ENCODE peak calls at places on chromosomes 3 and 15, in four cellular contexts. B, Z, X and D are unnamed samples.

GRCh38 chr3:153162513-153163348 is 705 bp downstream of the RAP2B start:
- DNase-seq in B (peak; percentile 84), Z (peak; percentile 72), X (peak; percentile 42), D (peak; percentile 64)

GRCh38 chr3:25423780-25424179 is 4.3 kb upstream of the RARB start:
- DNase-seq in B (no peak), Z (peak; percentile 73), X (peak; percentile 77), D (no peak)

GRCh38 chr3:34361921-34362320 is 563.5 kb downstream of the PDCD6IP start:
- DNase-seq in B (no peak), Z (no peak), X (no peak), D (no peak)

GRCh38 chr3:128971421-128971820 is 22.5 kb downstream of the CFAP92 start:
- DNase-seq in B (no peak), Z (peak; percentile 76), X (no peak), D (no peak)

GRCh38 chr3:195031574-195032003 is 239.4 kb downstream of the XXYLT1 start:
- DNase-seq in B (no peak), Z (no peak), X (no peak), D (no peak)

GRCh38 chr3:8406479-8406878 is 95.1 kb upstream of the LMCD1 start:
- DNase-seq in B (no peak), Z (no peak), X (no peak), D (no peak)

GRCh38 chr3:167885277-167885676 is 149.8 kb downstream of the SERPINI1 start:
- DNase-seq in B (no peak), Z (no peak), X (no peak), D (no peak)

GRCh38 chr3:115915061-115915460 is 291.8 kb downstream of the GAP43 start:
- DNase-seq in B (no peak), Z (peak; percentile 20), X (no peak), D (no peak)

DNA sequence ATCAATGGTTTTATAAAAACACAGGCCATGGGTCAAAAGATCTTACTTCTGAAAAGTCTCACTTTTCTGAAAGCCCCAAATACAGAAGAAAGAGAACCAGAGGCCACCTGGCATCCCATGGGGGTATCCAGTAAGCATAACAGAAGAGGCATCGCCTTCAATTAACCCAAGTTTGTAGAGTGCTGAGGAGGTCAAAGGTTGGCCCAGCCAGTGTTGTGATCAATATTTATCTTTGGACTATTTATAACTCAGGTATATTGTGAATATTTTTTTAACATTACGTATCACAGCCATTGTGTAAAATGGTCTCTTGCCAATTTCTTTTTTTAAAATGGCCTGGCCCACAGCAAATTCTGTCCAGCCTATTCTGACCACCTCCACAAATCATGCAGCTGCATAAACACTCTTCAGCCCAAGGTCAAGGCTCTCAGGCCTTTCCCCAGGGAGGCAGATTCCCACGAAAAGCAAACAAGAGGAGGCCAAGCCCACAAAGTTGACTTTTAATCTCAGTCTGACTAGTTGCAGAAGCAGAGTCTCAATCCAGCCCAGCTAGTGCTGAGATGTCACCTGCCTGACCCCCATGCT is 26.2 kb upstream of the SPTBN5 start:
- DNase-seq in B (no peak), Z (no peak), X (no peak), D (no peak)
- H3K4me3 ChIP-seq in B (no peak overlapping the region), Z (no peak overlapping the region), X (no peak overlapping the region), D (no peak overlapping the region)

DNA sequence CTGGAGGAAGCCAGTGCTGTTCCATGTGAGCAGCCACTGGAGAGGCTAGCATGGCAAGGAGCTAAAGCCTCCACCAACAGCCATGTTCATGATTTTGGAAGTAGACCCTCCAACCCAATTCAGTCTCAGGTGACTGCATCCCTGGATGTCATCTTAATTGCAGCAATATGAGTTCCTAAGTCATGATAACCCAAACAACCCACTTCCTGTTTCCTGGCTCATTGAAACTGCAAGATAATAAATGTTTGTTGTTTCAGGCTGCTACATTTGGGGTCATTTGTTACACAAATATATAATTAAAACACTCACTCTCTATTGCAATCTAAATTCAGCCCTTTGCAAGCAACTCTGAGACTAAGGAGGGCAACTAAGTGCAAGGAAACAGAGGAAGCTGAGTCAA is 62.4 kb upstream of the SLC24A5 start:
- DNase-seq in B (no peak), Z (no peak), X (no peak), D (no peak)
- H3K4me3 ChIP-seq in B (no peak overlapping the region), Z (no peak overlapping the region), X (no peak overlapping the region), D (no peak overlapping the region)

GRCh38 chr3:159761826-159762225 is 226.8 kb upstream of the IL12A start:
- DNase-seq in B (no peak), Z (no peak), X (no peak), D (no peak)
- H3K4me3 ChIP-seq in B (no peak overlapping the region), Z (peak overlapping the region; percentile 89), X (peak overlapping the region; percentile 51), D (no peak overlapping the region)

GRCh38 chr15:86311568-86312280 is 232.1 kb downstream of the AGBL1 start:
- DNase-seq in B (no peak), Z (no peak), X (no peak), D (no peak)

GRCh38 chr15:86316216-86316615 is 236.5 kb downstream of the AGBL1 start:
- DNase-seq in B (no peak), Z (no peak), X (no peak), D (no peak)

GRCh38 chr15:86316699-86317378 is 237.2 kb downstream of the AGBL1 start:
- DNase-seq in B (no peak), Z (no peak), X (no peak), D (no peak)

DNA sequence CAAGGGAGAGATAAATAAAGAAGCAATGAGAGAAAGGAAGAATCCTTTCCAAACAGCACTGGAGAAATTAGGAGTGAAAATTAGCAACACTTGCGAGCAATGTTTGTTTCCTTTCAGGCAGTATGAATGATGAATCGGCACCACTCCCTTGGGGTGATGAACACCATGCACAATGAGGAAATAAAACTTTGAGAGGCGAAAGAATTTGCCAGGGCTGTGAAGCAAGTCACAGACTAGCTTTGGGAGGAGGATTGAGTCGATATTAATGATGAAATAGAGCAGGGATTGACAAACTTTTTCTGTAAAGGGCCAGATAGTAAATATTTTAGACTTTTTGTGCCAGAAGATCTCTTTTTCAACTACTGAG is 237.7 kb downstream of the AGBL1 start:
- DNase-seq in B (no peak), Z (no peak), X (peak; percentile 58), D (no peak)
- H3K4me3 ChIP-seq in B (no peak overlapping the region), Z (no peak overlapping the region), X (no peak overlapping the region), D (no peak overlapping the region)

DNA sequence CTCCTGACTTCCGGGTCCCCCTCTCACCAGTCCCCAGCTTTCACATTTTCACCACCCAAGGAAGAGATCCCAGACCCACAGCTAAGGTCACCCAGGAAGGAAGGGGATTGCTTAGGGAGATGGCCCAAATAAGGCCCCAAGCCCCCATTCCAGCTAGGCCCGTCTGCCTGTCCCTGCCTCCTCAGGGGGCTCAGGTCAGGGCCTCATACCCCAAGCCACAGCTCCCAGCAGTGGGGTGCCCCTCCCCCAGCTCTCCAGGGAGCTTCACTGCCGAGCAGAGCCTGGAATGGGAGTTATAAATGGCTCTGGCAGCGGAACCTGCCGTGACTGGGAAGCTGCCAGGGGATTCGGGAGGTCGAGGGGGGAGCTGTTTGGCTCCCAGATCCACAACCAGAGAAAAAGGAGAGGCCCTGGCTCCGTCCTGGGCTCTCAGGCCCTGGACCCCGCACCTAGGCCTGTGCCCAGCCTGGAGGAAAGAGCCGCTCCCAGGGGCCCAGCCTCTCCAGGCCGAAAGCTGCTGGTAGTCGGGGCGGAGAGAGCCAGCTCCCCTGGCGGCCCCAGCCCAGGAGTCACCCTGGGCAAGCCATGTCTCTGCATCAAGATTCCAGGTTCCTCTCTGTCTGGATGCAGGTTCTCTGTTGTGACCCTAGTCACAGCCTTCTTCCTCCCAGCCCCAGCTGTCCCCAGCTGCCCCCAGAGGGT is 550 bp downstream of the CCDC9B start:
- DNase-seq in B (peak; percentile 95), Z (peak; percentile 77), X (no peak), D (peak; percentile 65)
- H3K4me3 ChIP-seq in B (peak overlapping the region; percentile 4), Z (peak overlapping the region; percentile 79), X (peak overlapping the region; percentile 81), D (peak overlapping the region; percentile 56)